ENCODE peak calls at places on chromosomes 11 and 22, in seven cellular contexts. A is activated CD4-positive, alpha-beta T cell treated with anti-CD3 and anti-CD28 coated beads for 24 hours; Y is neural crest cell; H is activated gamma-delta T cell treated with Interleukin-2 at 50 U/mL for 16 hours; D is effector CD4-positive, alpha-beta T cell; C is ELF-1; F is NCI-H748 treated with DMSO at 0.1 percent for 48 hours. Z is an unnamed sample.

GRCh38 chr22:31650391-31650790 is 11.6 kb downstream of the PISD start:
- DNase-seq in A (no peak), Y (no peak), H (no peak), D (no peak), C (no peak), F (no peak), Z (no peak)

GRCh38 chr11:980438-981365 is 55.0 kb downstream of the AP2A2 start:
- DNase-seq in A (no peak), Y (no peak), H (no peak), D (no peak), C (no peak), F (no peak), Z (no peak)

GRCh38 chr11:73298233-73298632 is 9.8 kb upstream of the ARHGEF17 start:
- DNase-seq in A (no peak), Y (no peak), H (no peak), D (no peak), C (no peak), F (no peak), Z (no peak)

GRCh38 chr22:37077802-37078448 is 26.4 kb downstream of the KCTD17 start:
- DNase-seq in A (peak), Y (peak), H (peak), D (peak), C (peak), F (no peak), Z (no peak)

GRCh38 chr11:78898376-78898775 is 323.7 kb upstream of the NARS2 start:
- DNase-seq in A (no peak), Y (no peak), H (no peak), D (no peak), C (no peak), F (no peak), Z (no peak)

GRCh38 chr22:31451709-31452571 is 37.7 kb downstream of the EIF4ENIF1 start:
- DNase-seq in A (no peak), Y (no peak), H (no peak), D (peak), C (peak), F (no peak), Z (no peak)

GRCh38 chr11:20336056-20336455 is 27.5 kb upstream of the HTATIP2 start:
- DNase-seq in A (no peak), Y (no peak), H (no peak), D (no peak), C (no peak), F (no peak), Z (no peak)

GRCh38 chr11:109586789-109587188 is 164.8 kb downstream of the C11orf87 start:
- DNase-seq in A (no peak), Y (no peak), H (no peak), D (no peak), C (no peak), F (no peak), Z (no peak)

GRCh38 chr11:73218106-73218829 is at the start of gene P2RY2:
- DNase-seq in A (no peak), Y (peak), H (no peak), D (no peak), C (peak), F (peak), Z (peak)

GRCh38 chr22:41380993-41381328 is 781 bp upstream of the TEF start:
- DNase-seq in A (no peak), Y (no peak), H (no peak), D (no peak), C (peak), F (peak), Z (no peak)

GRCh38 chr11:1006762-1007161 is 29.8 kb downstream of the MUC6 start:
- DNase-seq in A (no peak), Y (no peak), H (no peak), D (no peak), C (no peak), F (no peak), Z (no peak)

GRCh38 chr11:61851128-61851899 is 23.2 kb downstream of the FADS2 start:
- DNase-seq in A (no peak), Y (no peak), H (no peak), D (no peak), C (no peak), F (no peak), Z (no peak)

GRCh38 chr11:127864861-127865260 is 722.5 kb downstream of the ETS1 start:
- DNase-seq in A (no peak), Y (no peak), H (no peak), D (no peak), C (no peak), F (no peak), Z (no peak)

GRCh38 chr11:107928046-107928766 is at the start of gene RAB39A:
- DNase-seq in A (peak), Y (peak), H (peak), D (peak), C (peak), F (peak), Z (peak)